ENCODE peak calls at places on chromosomes 3 and 15, in seven cellular contexts. I is heart left ventricle, V is GM06990, X is B cell, B is AG04450, H is IMR-90, F is transverse colon. Z is an unnamed sample.

GRCh38 chr3:184039414-184039813 is 7.9 kb downstream of the HTR3D start:
- DNase-seq in I (no peak), V (no peak), X (no peak), B (no peak), H (no peak), F (no peak), Z (no peak)

GRCh38 chr15:83483612-83484011 is 36.5 kb downstream of the SH3GL3 start:
- DNase-seq in I (no peak), V (no peak), X (no peak), B (no peak), H (no peak), F (no peak), Z (no peak)

GRCh38 chr15:32677238-32677750 is 35.8 kb downstream of the SCG5 start:
- DNase-seq in I (no peak), V (no peak), X (no peak), B (no peak), H (no peak), F (no peak), Z (no peak)

GRCh38 chr3:11136871-11137626 is 17.2 kb upstream of the HRH1 start:
- DNase-seq in I (peak; percentile 84), V (no peak), X (no peak), B (peak; percentile 100), H (peak; percentile 100), F (peak; percentile 37), Z (no peak)

GRCh38 chr15:74373731-74374647 is 6.5 kb upstream of the CYP11A1 start:
- DNase-seq in I (peak; percentile 94), V (peak; percentile 96), X (peak; percentile 98), B (no peak), H (peak; percentile 72), F (peak; percentile 95), Z (peak; percentile 96)

GRCh38 chr15:77869021-77869895 is 208.3 kb downstream of the TBC1D2B start:
- DNase-seq in I (no peak), V (no peak), X (no peak), B (no peak), H (no peak), F (no peak), Z (no peak)

GRCh38 chr3:184658223-184658860 is 53.5 kb downstream of the MAGEF1 start:
- DNase-seq in I (no peak), V (no peak), X (no peak), B (no peak), H (no peak), F (no peak), Z (no peak)

GRCh38 chr15:42146551-42147430 is 9.6 kb downstream of the PLA2G4F start:
- DNase-seq in I (no peak), V (no peak), X (no peak), B (no peak), H (no peak), F (no peak), Z (no peak)

GRCh38 chr15:69719527-69719926 is 266.9 kb downstream of the RPLP1 start:
- DNase-seq in I (no peak), V (no peak), X (peak; percentile 72), B (no peak), H (no peak), F (peak; percentile 44), Z (peak; percentile 28)

GRCh38 chr3:115330406-115330805 is 183.3 kb upstream of the ZBTB20 start:
- DNase-seq in I (no peak), V (no peak), X (no peak), B (no peak), H (peak; percentile 51), F (no peak), Z (no peak)

GRCh38 chr15:79016527-79017170 is 71.8 kb upstream of the CTSH start:
- DNase-seq in I (no peak), V (no peak), X (no peak), B (no peak), H (no peak), F (no peak), Z (no peak)

GRCh38 chr3:17302774-17303173 is 418.0 kb downstream of the PLCL2 start:
- DNase-seq in I (peak; percentile 36), V (no peak), X (no peak), B (no peak), H (peak; percentile 28), F (no peak), Z (no peak)

GRCh38 chr3:172726370-172726769 is 15.5 kb upstream of the NCEH1 start:
- DNase-seq in I (no peak), V (no peak), X (no peak), B (no peak), H (peak; percentile 32), F (no peak), Z (no peak)

GRCh38 chr15:40097096-40097967 is 11.3 kb downstream of the BMF start:
- DNase-seq in I (no peak), V (no peak), X (no peak), B (no peak), H (no peak), F (no peak), Z (peak; percentile 13)

GRCh38 chr3:82329300-82329699 is 567.9 kb upstream of the GBE1 start:
- DNase-seq in I (no peak), V (no peak), X (no peak), B (no peak), H (no peak), F (no peak), Z (no peak)

GRCh38 chr15:43281926-43282602 is 15.3 kb upstream of the TGM5 start:
- DNase-seq in I (no peak), V (no peak), X (no peak), B (no peak), H (no peak), F (no peak), Z (no peak)

GRCh38 chr3:194350726-194351071 is 429 bp downstream of the CPN2 start:
- DNase-seq in I (no peak), V (no peak), X (no peak), B (no peak), H (no peak), F (no peak), Z (no peak)

GRCh38 chr3:142445816-142446254 is 2.0 kb downstream of the XRN1 start:
- DNase-seq in I (no peak), V (peak; percentile 25), X (peak; percentile 7), B (no peak), H (peak; percentile 53), F (peak; percentile 31), Z (peak; percentile 67)

GRCh38 chr3:142448424-142448823 is 587 bp upstream of the XRN1 start:
- DNase-seq in I (no peak), V (no peak), X (no peak), B (no peak), H (peak; percentile 11), F (no peak), Z (no peak)

GRCh38 chr3:142450192-142450591 is 2.4 kb upstream of the XRN1 start:
- DNase-seq in I (no peak), V (no peak), X (no peak), B (no peak), H (no peak), F (no peak), Z (no peak)

GRCh38 chr3:142447308-142447851 is 457 bp downstream of the XRN1 start:
- DNase-seq in I (no peak), V (no peak), X (peak; percentile 50), B (no peak), H (peak; percentile 46), F (peak; percentile 44), Z (peak; percentile 57)

GRCh38 chr3:142447852-142448315 is at the start of gene XRN1:
- DNase-seq in I (peak; percentile 96), V (peak; percentile 96), X (peak; percentile 96), B (peak; percentile 86), H (peak; percentile 94), F (peak; percentile 97), Z (peak; percentile 96)
- TF ChIP-seq CTCF in I (no peak), V (no peak), X (no peak), B (no peak), H (no peak), F (no peak), Z (no peak)

GRCh38 chr3:113516115-113516505 is 1.2 kb upstream of the SPICE1 start:
- DNase-seq in I (no peak), V (no peak), X (no peak), B (no peak), H (no peak), F (peak; percentile 42), Z (no peak)
- TF ChIP-seq CTCF in I (peak; percentile 27), V (no peak), X (no peak), B (no peak), H (no peak), F (no peak), Z (no peak)

GRCh38 chr3:186221733-186222378 is 113.0 kb upstream of the ETV5 start:
- DNase-seq in I (no peak), V (no peak), X (no peak), B (no peak), H (no peak), F (no peak), Z (no peak)

GRCh38 chr3:186219211-186219638 is 110.3 kb upstream of the ETV5 start:
- DNase-seq in I (peak; percentile 55), V (no peak), X (no peak), B (no peak), H (no peak), F (no peak), Z (no peak)

GRCh38 chr3:186218423-186218822 is 109.5 kb upstream of the ETV5 start:
- DNase-seq in I (no peak), V (no peak), X (no peak), B (no peak), H (no peak), F (no peak), Z (no peak)

GRCh38 chr3:186220365-186220764 is 111.5 kb upstream of the ETV5 start:
- DNase-seq in I (no peak), V (no peak), X (no peak), B (no peak), H (no peak), F (no peak), Z (no peak)

GRCh38 chr3:186220886-186221285 is 112.0 kb upstream of the ETV5 start:
- DNase-seq in I (no peak), V (no peak), X (no peak), B (no peak), H (no peak), F (no peak), Z (no peak)
- TF ChIP-seq CTCF in I (peak; percentile 30), V (no peak), X (no peak), B (peak; percentile 7), H (no peak), F (no peak), Z (no peak)

DNA sequence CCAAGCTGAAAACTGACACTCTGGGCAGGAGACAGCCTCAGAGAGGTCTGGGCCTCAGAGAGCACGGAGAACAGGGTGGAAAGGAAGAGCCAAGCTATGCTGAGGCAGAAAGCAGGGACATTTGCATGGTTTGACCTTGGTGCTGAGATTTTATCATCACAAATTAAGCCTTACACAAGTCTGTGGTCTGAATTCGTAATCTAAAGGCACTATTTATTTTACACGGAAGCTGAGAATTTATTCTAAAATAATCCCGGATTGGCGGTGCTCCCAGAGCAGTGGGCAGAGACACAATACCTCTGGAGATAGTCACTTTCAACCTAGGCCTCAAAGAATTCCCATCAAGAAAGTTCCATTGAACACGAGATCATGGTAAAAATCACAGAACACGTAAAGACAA is 47.5 kb downstream of the CFAP92 start:
- DNase-seq in I (no peak), V (no peak), X (no peak), B (no peak), H (peak; percentile 68), F (no peak), Z (no peak)
- TF ChIP-seq CTCF in I (no peak), V (no peak), X (no peak), B (no peak), H (no peak), F (no peak), Z (no peak)

DNA sequence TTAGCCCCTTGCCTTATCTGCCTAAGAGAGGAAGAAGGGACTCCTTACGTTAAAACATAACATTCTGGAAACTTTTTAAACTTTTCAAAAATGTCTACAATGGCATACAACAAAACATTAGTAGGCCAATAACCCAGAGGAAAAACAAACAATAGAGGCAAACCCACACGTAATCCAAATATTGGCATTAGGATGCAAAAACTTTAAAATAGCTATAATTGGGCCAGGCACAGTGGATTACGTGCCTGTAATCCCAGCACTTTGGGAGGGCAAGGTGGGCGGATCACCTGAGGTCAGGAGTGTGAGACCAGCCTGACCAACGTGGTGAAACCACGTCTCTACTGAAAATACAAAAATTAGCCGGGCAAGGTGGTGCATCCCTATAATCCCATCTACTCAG is 134.9 kb downstream of the AQP9 start:
- DNase-seq in I (no peak), V (no peak), X (no peak), B (no peak), H (no peak), F (no peak), Z (no peak)
- TF ChIP-seq CTCF in I (no peak), V (no peak), X (no peak), B (no peak), H (no peak), F (no peak), Z (no peak)